ENCODE peak calls at places on chromosomes 4 and X, in six cellular contexts. V is HepG2; X is naive thymus-derived CD4-positive, alpha-beta T cell; A is OCI-LY7; Q is psoas muscle; T is mucosa of descending colon. K is an unnamed sample.
A peak's percentile ranks its signal among the peaks of the same experiment; 100 is the strongest.

GRCh38 chrX:9493936-9494335 is 29.1 kb downstream of the TBL1X start:
- DNase-seq in V (no peak), X (no peak), A (no peak), Q (no peak), T (no peak), K (no peak)

GRCh38 chrX:124421898-124422622 is 75.7 kb downstream of the SH2D1A start:
- DNase-seq in V (no peak), X (no peak), A (no peak), Q (no peak), T (no peak), K (no peak)

GRCh38 chrX:24790166-24790565 is 96.4 kb downstream of the POLA1 start:
- DNase-seq in V (no peak), X (no peak), A (no peak), Q (no peak), T (no peak), K (no peak)

GRCh38 chr4:124854968-124855367 is 142.4 kb upstream of the ANKRD50 start:
- DNase-seq in V (no peak), X (no peak), A (no peak), Q (no peak), T (no peak), K (no peak)

GRCh38 chrX:107894038-107894437 is 68.4 kb downstream of the MID2 start:
- DNase-seq in V (peak; percentile 47), X (peak; percentile 41), A (peak; percentile 65), Q (no peak), T (peak; percentile 43), K (no peak)

GRCh38 chr4:173991321-173991720 is 292.1 kb downstream of the FBXO8 start:
- DNase-seq in V (no peak), X (no peak), A (no peak), Q (no peak), T (no peak), K (no peak)

GRCh38 chr4:153159016-153159415 is 45.2 kb upstream of the TRIM2 start:
- DNase-seq in V (no peak), X (no peak), A (peak; percentile 20), Q (no peak), T (peak; percentile 18), K (no peak)

GRCh38 chrX:39261446-39262147 is 460.3 kb downstream of the MID1IP1 start:
- DNase-seq in V (peak; percentile 0), X (peak; percentile 30), A (peak; percentile 23), Q (no peak), T (peak; percentile 33), K (no peak)

GRCh38 chrX:106170318-106170717 is 2.2 kb downstream of the PWWP3B start:
- DNase-seq in V (no peak), X (no peak), A (no peak), Q (no peak), T (peak; percentile 15), K (no peak)

GRCh38 chr4:169664615-169665014 is 44.2 kb downstream of the CLCN3 start:
- DNase-seq in V (no peak), X (no peak), A (no peak), Q (no peak), T (no peak), K (no peak)

GRCh38 chrX:46551494-46552128 is 6.4 kb upstream of the ZNF674 start:
- DNase-seq in V (no peak), X (no peak), A (no peak), Q (no peak), T (no peak), K (no peak)

GRCh38 chr4:151688003-151688784 is 72.6 kb downstream of the GATB start:
- DNase-seq in V (no peak), X (no peak), A (no peak), Q (no peak), T (no peak), K (no peak)

GRCh38 chrX:132948648-132949260 is 9.7 kb downstream of the HS6ST2 start:
- DNase-seq in V (no peak), X (no peak), A (no peak), Q (no peak), T (peak; percentile 6), K (no peak)

GRCh38 chr4:138892483-138893386 is 122.8 kb upstream of the NOCT start:
- DNase-seq in V (no peak), X (no peak), A (no peak), Q (no peak), T (no peak), K (no peak)

GRCh38 chrX:146921204-146921603 is 106.7 kb upstream of the CXorf51A start:
- DNase-seq in V (no peak), X (no peak), A (no peak), Q (no peak), T (no peak), K (no peak)

GRCh38 chr4:38672247-38673071 is 8.5 kb downstream of the KLF3 start:
- DNase-seq in V (peak; percentile 71), X (no peak), A (no peak), Q (no peak), T (no peak), K (no peak)

GRCh38 chr4:52001616-52002015 is 18.5 kb downstream of the LRRC66 start:
- DNase-seq in V (no peak), X (no peak), A (no peak), Q (no peak), T (no peak), K (no peak)

GRCh38 chr4:113692809-113693411 is 68.6 kb downstream of the CAMK2D start:
- DNase-seq in V (no peak), X (no peak), A (peak; percentile 59), Q (no peak), T (peak; percentile 17), K (no peak)

GRCh38 chr4:5051210-5051691 is at the start of gene STK32B:
- DNase-seq in V (no peak), X (no peak), A (no peak), Q (peak; percentile 79), T (peak; percentile 17), K (no peak)

GRCh38 chr4:7964459-7964858 is 24.8 kb upstream of the AFAP1 start:
- DNase-seq in V (no peak), X (no peak), A (no peak), Q (no peak), T (no peak), K (peak; percentile 26)

DNA sequence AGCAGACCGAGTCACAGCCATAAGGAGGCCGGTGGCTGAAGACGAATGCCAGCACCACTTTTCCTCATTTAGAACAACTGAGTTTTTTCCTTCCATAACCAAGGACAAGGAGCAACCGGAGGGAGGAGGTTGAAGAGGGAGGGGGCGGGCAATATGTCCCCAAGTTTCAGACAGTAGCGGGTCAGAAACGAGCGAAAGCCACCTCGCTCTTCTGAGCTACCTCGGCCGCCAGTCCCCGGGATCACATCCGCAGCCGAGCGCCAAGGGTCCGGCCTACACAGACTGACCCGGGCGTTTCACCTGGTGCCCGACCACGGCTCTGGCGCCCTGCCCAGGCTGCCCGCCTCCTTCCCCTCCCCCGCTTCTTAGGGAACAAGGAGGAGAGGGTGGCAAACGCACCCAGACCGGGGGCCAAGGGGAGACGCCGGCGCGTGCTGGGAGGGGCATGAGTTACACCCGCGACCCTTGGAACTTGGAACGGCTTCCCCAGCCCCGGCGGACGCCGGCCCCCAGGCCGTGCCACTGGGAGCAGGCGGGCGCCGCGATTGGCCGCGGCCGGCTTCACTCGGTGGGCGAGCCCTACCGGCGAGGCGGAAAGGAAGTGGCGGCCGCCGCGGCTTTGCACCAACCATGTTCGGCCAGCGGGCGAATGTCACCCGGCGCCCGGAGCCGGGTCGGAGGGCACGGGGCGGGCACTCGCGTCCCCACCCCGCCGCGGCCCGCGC is 1.6 kb downstream of the IRF2 start:
- DNase-seq in V (peak; percentile 71), X (peak; percentile 12), A (peak; percentile 81), Q (peak; percentile 93), T (peak; percentile 92), K (peak; percentile 43)
- H3K4me1 ChIP-seq in V (peaks cover 52% of the 10 kb centered on the region), X (peaks cover 27% of the 10 kb centered on the region), A (peaks cover 57% of the 10 kb centered on the region), Q (peaks cover 65% of the 10 kb centered on the region), T (peaks cover 20% of the 10 kb centered on the region), K (peaks cover 35% of the 10 kb centered on the region)

GRCh38 chr4:25969374-25969773 is 55.4 kb downstream of the SMIM20 start:
- DNase-seq in V (no peak), X (no peak), A (no peak), Q (no peak), T (no peak), K (no peak)

GRCh38 chr4:25966171-25966570 is 52.2 kb downstream of the SMIM20 start:
- DNase-seq in V (no peak), X (no peak), A (no peak), Q (no peak), T (no peak), K (no peak)

GRCh38 chr4:25973346-25973745 is 59.3 kb downstream of the SMIM20 start:
- DNase-seq in V (no peak), X (no peak), A (no peak), Q (no peak), T (no peak), K (no peak)

GRCh38 chr4:25970691-25971427 is 56.8 kb downstream of the SMIM20 start:
- DNase-seq in V (peak; percentile 28), X (no peak), A (no peak), Q (no peak), T (peak; percentile 34), K (no peak)

DNA sequence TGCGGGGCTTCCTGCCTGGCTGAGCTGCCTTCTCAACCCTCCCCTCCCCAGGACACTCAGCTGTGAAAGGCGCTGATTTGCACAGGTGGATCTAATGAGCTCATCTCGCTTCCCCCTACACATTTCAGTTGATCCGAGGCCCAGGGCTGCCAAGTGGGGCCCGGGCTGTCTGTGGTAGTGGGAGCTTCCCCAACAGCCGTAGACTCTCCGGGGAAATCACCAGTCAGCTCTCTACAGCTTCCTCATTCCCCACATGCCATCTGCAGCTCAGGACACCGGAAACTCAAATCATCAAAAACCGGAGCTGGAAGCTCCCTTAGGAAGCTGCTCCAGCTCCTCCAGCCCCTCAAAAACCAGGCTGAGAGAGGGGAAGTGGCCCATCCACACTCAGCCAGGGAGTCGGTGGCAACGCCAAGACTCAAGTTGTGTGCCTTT is 56.2 kb downstream of the SMIM20 start:
- DNase-seq in V (no peak), X (no peak), A (peak; percentile 75), Q (no peak), T (peak; percentile 28), K (no peak)
- H3K4me1 ChIP-seq in V (peaks cover 15% of the 10 kb centered on the region), X (no peaks in the 10 kb centered on the region), A (peaks cover 37% of the 10 kb centered on the region), Q (no peaks in the 10 kb centered on the region), T (peaks cover 9% of the 10 kb centered on the region), K (no peaks in the 10 kb centered on the region)

GRCh38 chr4:159155119-159155518 is 52.2 kb downstream of the RAPGEF2 start:
- DNase-seq in V (no peak), X (no peak), A (no peak), Q (no peak), T (no peak), K (no peak)
- H3K4me1 ChIP-seq in V (peaks cover 23% of the 10 kb centered on the region), X (no peaks in the 10 kb centered on the region), A (peaks cover 29% of the 10 kb centered on the region), Q (peaks cover 65% of the 10 kb centered on the region), T (no peaks in the 10 kb centered on the region), K (no peaks in the 10 kb centered on the region)

GRCh38 chr4:186151499-186151898 is 39.9 kb upstream of the CYP4V2 start:
- DNase-seq in V (no peak), X (no peak), A (no peak), Q (no peak), T (no peak), K (no peak)
- H3K4me1 ChIP-seq in V (no peaks in the 10 kb centered on the region), X (no peaks in the 10 kb centered on the region), A (no peaks in the 10 kb centered on the region), Q (no peaks in the 10 kb centered on the region), T (no peaks in the 10 kb centered on the region), K (no peaks in the 10 kb centered on the region)